ENCODE peak calls at places on chromosomes 1 and 21, in four cellular contexts. Y is GM04503, E is epithelial cell of proximal tubule, C is T-cell. W is an unnamed sample.

GRCh38 chr1:114107474-114108175 is 46.0 kb downstream of the SYT6 start:
- DNase-seq in C (no peak), Y (no peak), E (no peak), W (no peak)

GRCh38 chr1:205313681-205314308 is 7.8 kb downstream of the NUAK2 start:
- DNase-seq in C (peak), Y (no peak), E (no peak), W (peak)

GRCh38 chr1:8844421-8845063 is 27.1 kb upstream of the RERE start:
- DNase-seq in C (no peak), E (no peak), Y (no peak), W (no peak)

GRCh38 chr1:206128192-206128591 is 11.0 kb upstream of the AVPR1B start:
- DNase-seq in Y (no peak), C (no peak), E (no peak), W (peak)

GRCh38 chr1:53393325-53393792 is 65.5 kb upstream of the LRP8 start:
- DNase-seq in Y (peak), E (no peak), C (peak), W (peak)

GRCh38 chr1:103460496-103460895 is 65.0 kb upstream of the RNPC3 start:
- DNase-seq in E (no peak), Y (no peak), C (no peak), W (no peak)

GRCh38 chr1:89041055-89041707 is 18.5 kb upstream of the GBP3 start:
- DNase-seq in C (no peak), Y (no peak), E (no peak), W (peak)

GRCh38 chr1:43065191-43065590 is 106.5 kb upstream of the SLC2A1 start:
- DNase-seq in E (no peak), Y (no peak), C (no peak), W (no peak)

GRCh38 chr1:237041795-237042466 is at the start of gene RYR2:
- DNase-seq in Y (no peak), E (no peak), C (no peak), W (peak)

GRCh38 chr1:56459260-56459659 is 120.1 kb downstream of the PLPP3 start:
- DNase-seq in E (no peak), C (no peak), Y (no peak), W (peak)

GRCh38 chr1:197559244-197559643 is 216.0 kb downstream of the DENND1B start:
- DNase-seq in E (no peak), Y (no peak), C (no peak), W (peak)

GRCh38 chr1:200372095-200372884 is 37.5 kb downstream of the ZNF281 start:
- DNase-seq in Y (peak), E (peak), C (no peak), W (peak)

GRCh38 chr1:215569987-215570824 is 3.1 kb downstream of the KCTD3 start:
- DNase-seq in E (no peak), C (no peak), Y (no peak), W (no peak)

GRCh38 chr1:52364235-52364839 is 1.7 kb downstream of the CC2D1B start:
- DNase-seq in Y (no peak), E (no peak), C (no peak), W (no peak)

GRCh38 chr1:152347116-152347728 is 12.6 kb downstream of the FLG2 start:
- DNase-seq in C (no peak), E (peak), Y (no peak), W (peak)

GRCh38 chr1:94324168-94324544 is 86.8 kb upstream of the ARHGAP29 start:
- DNase-seq in Y (no peak), C (no peak), E (no peak), W (peak)

GRCh38 chr1:189678779-189679178 is 798.9 kb downstream of the BRINP3 start:
- DNase-seq in E (no peak), C (no peak), Y (no peak), W (peak)

GRCh38 chr1:194341587-194341986 is 1155.2 kb upstream of the B3GALT2 start:
- DNase-seq in C (no peak), E (no peak), Y (no peak), W (no peak)

GRCh38 chr1:235019456-235019855 is 109.2 kb downstream of the TOMM20 start:
- DNase-seq in Y (no peak), E (no peak), C (no peak), W (peak)

GRCh38 chr1:24102966-24103365 is 9.0 kb downstream of the MYOM3 start:
- DNase-seq in Y (no peak), E (no peak), C (no peak), W (no peak)

GRCh38 chr1:94856004-94856403 is 35.8 kb downstream of the SLC44A3 start:
- DNase-seq in E (no peak), C (no peak), Y (no peak), W (no peak)

GRCh38 chr1:67298762-67299161 is 8.9 kb upstream of the IL12RB2 start:
- DNase-seq in C (no peak), Y (no peak), E (no peak), W (no peak)

GRCh38 chr1:248098529-248098928 is 3.5 kb downstream of the OR2L13 start:
- DNase-seq in E (no peak), C (no peak), Y (no peak), W (no peak)

GRCh38 chr21:24868117-24868516 is 739.2 kb downstream of the MRPL39 start:
- DNase-seq in E (no peak), C (no peak), Y (no peak), W (no peak)

GRCh38 chr1:95903060-95903459 is 669.0 kb downstream of the RWDD3 start:
- DNase-seq in Y (no peak), C (no peak), E (no peak), W (no peak)

GRCh38 chr1:74729741-74730478 is 2.9 kb downstream of the CRYZ start:
- DNase-seq in E (no peak), C (no peak), Y (peak), W (peak)

GRCh38 chr1:174021611-174022079 is 512 bp downstream of the RC3H1 start:
- DNase-seq in C (peak), E (no peak), Y (no peak), W (peak)

GRCh38 chr1:102902045-102902444 is 206.3 kb downstream of the COL11A1 start:
- DNase-seq in Y (no peak), C (no peak), E (no peak), W (peak)

GRCh38 chr21:29149771-29150425 is 19.5 kb downstream of the MAP3K7CL start:
- DNase-seq in C (no peak), Y (no peak), E (no peak), W (peak)

GRCh38 chr21:37582613-37583012 is 216.0 kb downstream of the DYRK1A start:
- DNase-seq in Y (no peak), C (no peak), E (no peak), W (peak)

GRCh38 chr1:234262754-234263105 is 110.5 kb upstream of the COA6 start:
- DNase-seq in Y (no peak), C (no peak), E (no peak), W (peak)

GRCh38 chr21:33949516-33950424 is 34.2 kb upstream of the ATP5PO start:
- DNase-seq in E (no peak), Y (no peak), C (peak), W (no peak)

GRCh38 chr1:103211073-103211472 is 102.8 kb upstream of the COL11A1 start:
- DNase-seq in Y (no peak), E (no peak), C (no peak), W (peak)

GRCh38 chr1:65758128-65758527 is 34.6 kb upstream of the PDE4B start:
- DNase-seq in E (no peak), C (no peak), Y (no peak), W (no peak)

GRCh38 chr1:1683104-1683905 is 9.3 kb downstream of the SLC35E2B start:
- DNase-seq in C (no peak), E (no peak), Y (no peak), W (no peak)